ENCODE peak calls at places on chromosomes 4 and X, in four cellular contexts. D, I, M and O are unnamed samples.
A peak's percentile ranks its signal among the peaks of the same experiment; 100 is the strongest.

GRCh38 chrX:133838761-133839676 is 146.4 kb downstream of the GPC3 start:
- DNase-seq in D (no peak), I (peak; percentile 27), M (no peak), O (no peak)

GRCh38 chr4:21915761-21916160 is 32.8 kb downstream of the KCNIP4 start:
- DNase-seq in D (no peak), I (no peak), M (no peak), O (no peak)

GRCh38 chr4:98284640-98285046 is 23.5 kb downstream of the RAP1GDS1 start:
- DNase-seq in D (no peak), I (no peak), M (no peak), O (no peak)

GRCh38 chrX:44036336-44036735 is 63.1 kb upstream of the NDP start:
- DNase-seq in D (no peak), I (no peak), M (no peak), O (no peak)

GRCh38 chr4:161799687-161800086 is 364.1 kb downstream of the FSTL5 start:
- DNase-seq in D (no peak), I (no peak), M (no peak), O (no peak)

GRCh38 chr4:185709802-185710486 is 102.0 kb downstream of the SORBS2 start:
- DNase-seq in D (no peak), I (no peak), M (no peak), O (no peak)

GRCh38 chr4:155529197-155529596 is 137.5 kb upstream of the GUCY1A1 start:
- DNase-seq in D (no peak), I (no peak), M (no peak), O (no peak)

GRCh38 chr4:138216272-138216867 is 25.8 kb downstream of the SLC7A11 start:
- DNase-seq in D (no peak), I (no peak), M (no peak), O (no peak)

GRCh38 chr4:25065451-25065850 is 34.7 kb upstream of the LGI2 start:
- DNase-seq in D (no peak), I (no peak), M (no peak), O (no peak)

GRCh38 chr4:7769936-7770674 is 169.6 kb downstream of the AFAP1 start:
- DNase-seq in D (no peak), I (no peak), M (no peak), O (peak; percentile 58)

GRCh38 chrX:13164611-13165010 is 120.2 kb upstream of the FAM9C start:
- DNase-seq in D (no peak), I (no peak), M (no peak), O (no peak)

GRCh38 chr4:56060021-56060420 is 111.3 kb downstream of the CEP135 start:
- DNase-seq in D (no peak), I (no peak), M (no peak), O (no peak)

GRCh38 chr4:59571805-59572430 is 1628.2 kb upstream of the ADGRL3 start:
- DNase-seq in D (no peak), I (no peak), M (no peak), O (no peak)

GRCh38 chr4:54482529-54482961 is 175.2 kb upstream of the KIT start:
- DNase-seq in D (no peak), I (peak; percentile 65), M (no peak), O (no peak)

DNA sequence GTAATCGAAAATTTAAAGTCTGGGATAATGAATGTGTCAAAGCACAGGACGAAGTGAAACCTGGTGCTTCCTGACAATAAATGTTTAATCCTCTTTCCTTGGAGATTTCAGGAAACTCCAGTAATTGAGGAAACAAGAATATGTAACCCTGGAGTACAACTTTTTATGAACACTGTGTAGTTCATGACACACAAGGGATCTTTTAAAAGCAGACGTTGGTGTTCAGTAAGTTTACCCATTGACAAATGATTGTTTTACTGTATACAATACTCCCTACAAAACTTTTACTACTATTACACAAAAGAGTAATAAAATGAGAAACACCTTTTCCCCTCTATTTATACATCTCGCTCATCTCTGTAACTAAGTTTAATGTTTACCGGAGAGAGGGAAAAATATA is 312.4 kb downstream of the PPARGC1A start:
- DNase-seq in D (no peak), I (no peak), M (no peak), O (no peak)
- TF ChIP-seq EP300 in D (no peak), I (no peak), M (no peak), O (no peak)

DNA sequence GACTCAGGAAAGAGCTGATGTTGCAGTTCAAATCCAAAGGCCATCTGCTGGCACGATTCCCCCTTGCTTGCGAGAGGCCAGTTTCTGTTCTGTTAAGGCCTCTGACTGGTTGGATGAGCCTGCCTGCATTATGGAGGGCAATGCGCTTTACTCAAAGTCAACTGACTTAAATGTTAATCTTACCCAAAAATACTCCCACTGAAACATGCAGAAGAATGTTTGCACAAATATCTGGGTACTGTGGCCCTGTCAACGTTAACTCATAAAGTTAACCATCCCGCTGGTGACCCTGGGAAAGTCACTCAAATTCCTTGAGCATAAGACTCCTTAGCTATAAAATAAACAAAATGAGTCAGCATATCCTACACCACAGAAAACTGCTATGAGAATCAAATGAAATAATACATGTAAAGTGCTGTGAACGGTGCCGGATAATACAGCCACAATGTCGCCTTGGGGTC is 326.3 kb downstream of the EVC2 start:
- DNase-seq in D (no peak), I (no peak), M (no peak), O (no peak)
- TF ChIP-seq POLR2A in D (no peak), I (no peak), M (no peak), O (no peak)

DNA sequence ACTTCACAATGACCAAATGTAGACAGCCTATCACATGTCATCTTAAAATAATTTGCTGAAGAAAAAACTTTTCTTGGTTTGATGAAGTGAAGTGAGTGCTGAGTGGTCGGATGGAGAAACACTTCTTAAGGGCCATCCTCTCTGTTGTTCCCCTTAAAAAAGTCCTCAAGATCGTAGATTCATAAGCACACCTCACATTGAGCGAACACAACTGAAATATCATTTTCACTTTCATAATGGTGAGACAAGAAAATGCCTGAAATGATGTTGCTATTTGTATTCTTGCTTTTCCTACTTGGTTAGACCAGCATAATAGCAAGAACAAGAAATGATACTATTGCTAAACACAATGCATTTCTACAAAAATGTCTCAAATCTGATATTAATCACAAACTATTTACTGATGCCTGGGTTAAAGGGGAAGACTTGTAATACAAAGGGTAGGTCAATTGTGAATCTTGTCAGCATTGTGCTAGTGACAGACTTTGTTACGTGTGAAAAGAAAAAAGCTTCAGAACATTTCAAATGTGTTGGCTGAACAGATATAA is 305.6 kb upstream of the NR3C2 start:
- DNase-seq in D (no peak), I (no peak), M (no peak), O (no peak)
- TF ChIP-seq EP300 in D (no peak), I (no peak), M (no peak), O (no peak)

DNA sequence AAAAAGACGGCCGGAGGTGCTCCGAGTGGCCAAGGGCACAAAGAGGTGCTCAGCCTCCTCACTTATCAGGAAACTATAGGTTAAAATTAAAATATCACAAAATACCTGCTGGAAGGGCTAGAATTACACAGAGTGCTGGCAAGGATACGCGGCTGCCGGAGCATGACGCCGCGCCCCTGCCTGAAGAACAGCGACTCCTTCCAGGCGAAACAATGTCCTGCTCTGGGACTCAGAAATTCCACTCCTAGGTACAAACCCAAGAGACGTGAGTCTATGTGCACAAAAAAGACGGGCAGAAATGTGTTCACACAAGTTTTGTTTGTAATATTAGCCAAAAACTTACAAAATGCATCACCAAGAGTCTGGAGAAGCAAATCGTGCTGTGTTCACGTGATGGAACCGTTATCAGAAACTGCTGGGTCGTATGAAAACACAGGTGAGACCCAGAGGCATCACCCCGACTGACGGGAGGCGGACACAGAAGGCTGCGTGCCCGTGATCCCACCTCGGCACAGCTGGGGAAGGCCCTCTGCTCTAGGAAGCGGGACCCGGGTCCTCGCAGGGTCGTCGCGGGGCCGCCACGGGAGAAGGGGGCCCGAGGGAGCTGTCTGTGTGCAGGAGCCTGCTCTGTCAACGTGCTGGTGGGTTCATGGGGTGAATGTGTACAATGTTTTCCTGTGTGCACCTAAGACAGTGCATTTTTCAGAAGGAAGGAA is 27.6 kb downstream of the CTBP1 start:
- DNase-seq in D (no peak), I (no peak), M (no peak), O (peak; percentile 74)
- TF ChIP-seq POLR2A in D (no peak), I (no peak), M (no peak), O (no peak)